ENCODE peak calls at places on chromosome 6, in nine cellular contexts. V is OCI-LY7, R is HCT116, W is GM23338, P is hepatocyte, K is GM23248, D is neural progenitor cell, A is SK-N-SH, O is MM.1S. X is an unnamed sample.

GRCh38 chr6:86942761-86943526 is 5.6 kb downstream of the HTR1E start:
- DNase-seq in V (no peak), R (no peak), W (no peak), P (no peak), K (no peak), D (peak), A (no peak), O (no peak), X (no peak)

GRCh38 chr6:53611342-53611741 is 54.2 kb downstream of the KLHL31 start:
- DNase-seq in V (no peak), R (no peak), W (no peak), P (no peak), K (no peak), D (no peak), A (no peak), O (no peak), X (peak)

GRCh38 chr6:165718486-165718885 is 55.4 kb upstream of the PDE10A start:
- DNase-seq in V (no peak), R (no peak), W (no peak), P (no peak), K (no peak), D (no peak), A (no peak), O (no peak), X (no peak)

GRCh38 chr6:31609519-31610406 is 5.3 kb upstream of the AIF1 start:
- DNase-seq in V (no peak), R (no peak), W (no peak), P (no peak), K (no peak), D (no peak), A (no peak), O (no peak), X (no peak)

GRCh38 chr6:107523054-107523791 is 33.3 kb downstream of the SOBP start:
- DNase-seq in V (no peak), R (no peak), W (no peak), P (no peak), K (no peak), D (no peak), A (no peak), O (no peak), X (no peak)

GRCh38 chr6:31870385-31870921 is 7.8 kb upstream of the NEU1 start:
- DNase-seq in V (no peak), R (no peak), W (peak), P (peak), K (no peak), D (no peak), A (no peak), O (no peak), X (no peak)

GRCh38 chr6:122610690-122611455 is 668 bp downstream of the PKIB start:
- DNase-seq in V (no peak), R (peak), W (peak), P (peak), K (peak), D (peak), A (peak), O (peak), X (peak)

GRCh38 chr6:32079566-32080290 is 29.4 kb downstream of the TNXB start:
- DNase-seq in V (no peak), R (no peak), W (no peak), P (no peak), K (peak), D (no peak), A (no peak), O (no peak), X (peak)

GRCh38 chr6:95601133-95601532 is 23.8 kb downstream of the MANEA start:
- DNase-seq in V (no peak), R (no peak), W (no peak), P (no peak), K (no peak), D (no peak), A (peak), O (no peak), X (peak)

GRCh38 chr6:52152070-52152423 is 34.1 kb upstream of the IL17A start:
- DNase-seq in V (no peak), R (no peak), W (no peak), P (no peak), K (no peak), D (no peak), A (no peak), O (no peak), X (no peak)

GRCh38 chr6:142952614-142953013 is 7.6 kb upstream of the HIVEP2 start:
- DNase-seq in V (peak), R (no peak), W (no peak), P (no peak), K (no peak), D (no peak), A (no peak), O (peak), X (no peak)

GRCh38 chr6:157493576-157493975 is 112.6 kb downstream of the ZDHHC14 start:
- DNase-seq in V (no peak), R (no peak), W (no peak), P (no peak), K (no peak), D (no peak), A (no peak), O (no peak), X (no peak)

GRCh38 chr6:160030103-160030502 is 61.2 kb downstream of the IGF2R start:
- DNase-seq in V (no peak), R (no peak), W (peak), P (peak), K (peak), D (peak), A (peak), O (no peak), X (peak)

GRCh38 chr6:127518710-127519468 is at the start of gene MTCL3:
- DNase-seq in V (no peak), R (no peak), W (peak), P (peak), K (peak), D (peak), A (peak), O (no peak), X (no peak)

GRCh38 chr6:80174931-80175572 is 68.6 kb downstream of the BCKDHB start:
- DNase-seq in V (no peak), R (no peak), W (no peak), P (no peak), K (peak), D (no peak), A (no peak), O (no peak), X (peak)

GRCh38 chr6:127879685-127880084 is 21.2 kb downstream of the THEMIS start:
- DNase-seq in V (no peak), R (no peak), W (peak), P (peak), K (peak), D (peak), A (no peak), O (peak), X (no peak)

GRCh38 chr6:31860349-31860748 is 2.3 kb downstream of the NEU1 start:
- DNase-seq in V (no peak), R (no peak), W (no peak), P (peak), K (no peak), D (no peak), A (no peak), O (no peak), X (no peak)

GRCh38 chr6:147099974-147100373 is 104.2 kb upstream of the STXBP5 start:
- DNase-seq in V (no peak), R (no peak), W (no peak), P (no peak), K (peak), D (no peak), A (no peak), O (no peak), X (no peak)

GRCh38 chr6:24824142-24824755 is 25.5 kb upstream of the ARMH2 start:
- DNase-seq in V (no peak), R (no peak), W (no peak), P (no peak), K (no peak), D (no peak), A (no peak), O (no peak), X (no peak)

GRCh38 chr6:1313755-1314503 is 2.0 kb downstream of the FOXQ1 start:
- DNase-seq in V (no peak), R (peak), W (peak), P (peak), K (peak), D (peak), A (peak), O (no peak), X (peak)

GRCh38 chr6:126228001-126228791 is 111.7 kb upstream of the CENPW start:
- DNase-seq in V (no peak), R (no peak), W (no peak), P (no peak), K (no peak), D (peak), A (peak), O (no peak), X (no peak)

GRCh38 chr6:43181621-43181941 is 415 bp upstream of the CUL9 start:
- DNase-seq in V (no peak), R (no peak), W (no peak), P (no peak), K (no peak), D (no peak), A (no peak), O (no peak), X (no peak)

GRCh38 chr6:46953921-46954320 is 32.2 kb upstream of the ADGRF5 start:
- DNase-seq in V (no peak), R (no peak), W (no peak), P (no peak), K (no peak), D (no peak), A (no peak), O (no peak), X (no peak)

GRCh38 chr6:137808191-137808590 is 58.9 kb upstream of the TNFAIP3 start:
- DNase-seq in V (no peak), R (no peak), W (no peak), P (no peak), K (peak), D (no peak), A (no peak), O (no peak), X (peak)

GRCh38 chr6:23027281-23027680 is 457.9 kb downstream of the HDGFL1 start:
- DNase-seq in V (no peak), R (no peak), W (no peak), P (no peak), K (no peak), D (no peak), A (no peak), O (no peak), X (no peak)

GRCh38 chr6:72738091-72738490 is 116.2 kb downstream of the KCNQ5 start:
- DNase-seq in V (no peak), R (no peak), W (no peak), P (no peak), K (peak), D (no peak), A (no peak), O (no peak), X (no peak)

GRCh38 chr6:117441824-117442264 is 16.1 kb upstream of the ROS1 start:
- DNase-seq in V (no peak), R (no peak), W (no peak), P (no peak), K (peak), D (no peak), A (no peak), O (no peak), X (peak)

GRCh38 chr6:25410102-25410501 is 130.9 kb downstream of the CARMIL1 start:
- DNase-seq in V (no peak), R (no peak), W (no peak), P (no peak), K (no peak), D (no peak), A (no peak), O (peak), X (no peak)

GRCh38 chr6:30836431-30836866 is 47.9 kb upstream of the DDR1 start:
- DNase-seq in V (no peak), R (no peak), W (no peak), P (peak), K (peak), D (no peak), A (no peak), O (no peak), X (no peak)

GRCh38 chr6:111367393-111368088 is 115.5 kb downstream of the REV3L start:
- DNase-seq in V (no peak), R (no peak), W (no peak), P (no peak), K (no peak), D (no peak), A (no peak), O (no peak), X (no peak)

GRCh38 chr6:12628327-12628726 is 88.2 kb upstream of the PHACTR1 start:
- DNase-seq in V (no peak), R (no peak), W (no peak), P (no peak), K (no peak), D (no peak), A (no peak), O (no peak), X (no peak)

GRCh38 chr6:4346659-4347333 is 211.4 kb upstream of the ECI2 start:
- DNase-seq in V (no peak), R (no peak), W (no peak), P (no peak), K (peak), D (no peak), A (no peak), O (no peak), X (no peak)

GRCh38 chr6:4341078-4341797 is 205.9 kb upstream of the ECI2 start:
- DNase-seq in V (no peak), R (no peak), W (no peak), P (no peak), K (no peak), D (no peak), A (no peak), O (no peak), X (no peak)

GRCh38 chr6:4345543-4345942 is 210.2 kb upstream of the ECI2 start:
- DNase-seq in V (no peak), R (no peak), W (no peak), P (no peak), K (no peak), D (no peak), A (no peak), O (no peak), X (no peak)

GRCh38 chr6:4342407-4343137 is 207.2 kb upstream of the ECI2 start:
- DNase-seq in V (no peak), R (no peak), W (no peak), P (no peak), K (no peak), D (no peak), A (no peak), O (peak), X (peak)

GRCh38 chr6:4344317-4344899 is 209.0 kb upstream of the ECI2 start:
- DNase-seq in V (no peak), R (no peak), W (no peak), P (no peak), K (peak), D (no peak), A (no peak), O (no peak), X (peak)
- TF ChIP-seq EZH2phosphoT487 in V (no peak), R (no peak), W (no peak), P (no peak), K (no peak), D (no peak), A (no peak), O (no peak), X (no peak)

GRCh38 chr6:151639750-151640149 is 145.9 kb downstream of the CCDC170 start:
- DNase-seq in V (no peak), R (no peak), W (no peak), P (no peak), K (no peak), D (no peak), A (no peak), O (no peak), X (no peak)
- TF ChIP-seq EZH2phosphoT487 in V (no peak), R (no peak), W (no peak), P (no peak), K (no peak), D (no peak), A (no peak), O (no peak), X (no peak)

GRCh38 chr6:11214438-11214837 is 18.0 kb downstream of the NEDD9 start:
- DNase-seq in V (no peak), R (no peak), W (no peak), P (no peak), K (no peak), D (no peak), A (no peak), O (no peak), X (no peak)
- TF ChIP-seq EZH2phosphoT487 in V (no peak), R (no peak), W (no peak), P (no peak), K (no peak), D (no peak), A (no peak), O (no peak), X (no peak)

GRCh38 chr6:170090561-170090960 is 200.3 kb downstream of the DLL1 start:
- DNase-seq in V (peak), R (no peak), W (no peak), P (no peak), K (no peak), D (no peak), A (no peak), O (no peak), X (no peak)
- TF ChIP-seq EZH2phosphoT487 in V (no peak), R (no peak), W (no peak), P (no peak), K (no peak), D (no peak), A (no peak), O (no peak), X (no peak)

X was measured in PC-3.